ENCODE peak calls at places on chromosomes 7 and 10, in seven cellular contexts. One of them, this sample, is unnamed.

GRCh38 chr7:134288265-134288664 is 28.5 kb downstream of the SLC35B4 start:
- DNase-seq in CD8-positive, alpha-beta T cell: no peak
- DNase-seq in GM12878: no peak
- DNase-seq in lower lobe of right lung: no peak
- DNase-seq in neural progenitor cell: no peak
- DNase-seq in dorsolateral prefrontal cortex: no peak
- DNase-seq in brain microvascular endothelial cell: no peak
- DNase-seq in this sample: no peak

GRCh38 chr7:3063016-3063753 is 19.5 kb upstream of the CARD11 start:
- DNase-seq in brain microvascular endothelial cell: no peak
- DNase-seq in CD8-positive, alpha-beta T cell: peak; percentile 71
- DNase-seq in neural progenitor cell: no peak
- DNase-seq in GM12878: no peak
- DNase-seq in lower lobe of right lung: no peak
- DNase-seq in dorsolateral prefrontal cortex: no peak
- DNase-seq in this sample: no peak

GRCh38 chr10:58734116-58734515 is 221.4 kb downstream of the BICC1 start:
- DNase-seq in GM12878: no peak
- DNase-seq in brain microvascular endothelial cell: no peak
- DNase-seq in CD8-positive, alpha-beta T cell: no peak
- DNase-seq in lower lobe of right lung: no peak
- DNase-seq in dorsolateral prefrontal cortex: no peak
- DNase-seq in neural progenitor cell: no peak
- DNase-seq in this sample: no peak

GRCh38 chr10:103659674-103660363 is 166.3 kb downstream of the NEURL1 start:
- DNase-seq in GM12878: no peak
- DNase-seq in CD8-positive, alpha-beta T cell: peak; percentile 58
- DNase-seq in brain microvascular endothelial cell: peak; percentile 88
- DNase-seq in lower lobe of right lung: peak; percentile 75
- DNase-seq in neural progenitor cell: peak; percentile 53
- DNase-seq in dorsolateral prefrontal cortex: peak; percentile 78
- DNase-seq in this sample: no peak

GRCh38 chr10:98374176-98374969 is 40.6 kb downstream of the PYROXD2 start:
- DNase-seq in GM12878: no peak
- DNase-seq in lower lobe of right lung: no peak
- DNase-seq in brain microvascular endothelial cell: peak; percentile 67
- DNase-seq in CD8-positive, alpha-beta T cell: no peak
- DNase-seq in neural progenitor cell: no peak
- DNase-seq in dorsolateral prefrontal cortex: peak; percentile 52
- DNase-seq in this sample: no peak

GRCh38 chr10:23824822-23825221 is 384.1 kb upstream of the KIAA1217 start:
- DNase-seq in CD8-positive, alpha-beta T cell: no peak
- DNase-seq in lower lobe of right lung: no peak
- DNase-seq in GM12878: no peak
- DNase-seq in brain microvascular endothelial cell: no peak
- DNase-seq in dorsolateral prefrontal cortex: no peak
- DNase-seq in neural progenitor cell: no peak
- DNase-seq in this sample: no peak

GRCh38 chr7:149199234-149199990 is 4.1 kb downstream of the ZNF282 start:
- DNase-seq in lower lobe of right lung: no peak
- DNase-seq in CD8-positive, alpha-beta T cell: no peak
- DNase-seq in dorsolateral prefrontal cortex: no peak
- DNase-seq in brain microvascular endothelial cell: peak; percentile 20
- DNase-seq in GM12878: no peak
- DNase-seq in neural progenitor cell: no peak
- DNase-seq in this sample: no peak

GRCh38 chr7:132907380-132907940 is 174.4 kb downstream of the CHCHD3 start:
- DNase-seq in GM12878: no peak
- DNase-seq in CD8-positive, alpha-beta T cell: no peak
- DNase-seq in dorsolateral prefrontal cortex: no peak
- DNase-seq in lower lobe of right lung: no peak
- DNase-seq in neural progenitor cell: no peak
- DNase-seq in brain microvascular endothelial cell: no peak
- DNase-seq in this sample: no peak

GRCh38 chr10:59553127-59553649 is 156.5 kb downstream of the SLC16A9 start:
- DNase-seq in GM12878: no peak
- DNase-seq in brain microvascular endothelial cell: no peak
- DNase-seq in lower lobe of right lung: no peak
- DNase-seq in CD8-positive, alpha-beta T cell: no peak
- DNase-seq in dorsolateral prefrontal cortex: no peak
- DNase-seq in neural progenitor cell: no peak
- DNase-seq in this sample: no peak

GRCh38 chr7:148458263-148458662 is 132.3 kb upstream of the C7orf33 start:
- DNase-seq in GM12878: no peak
- DNase-seq in dorsolateral prefrontal cortex: no peak
- DNase-seq in brain microvascular endothelial cell: no peak
- DNase-seq in lower lobe of right lung: no peak
- DNase-seq in CD8-positive, alpha-beta T cell: no peak
- DNase-seq in neural progenitor cell: no peak
- DNase-seq in this sample: no peak

GRCh38 chr7:35894721-35895120 is 93.9 kb downstream of the SEPTIN7 start:
- DNase-seq in CD8-positive, alpha-beta T cell: no peak
- DNase-seq in GM12878: no peak
- DNase-seq in dorsolateral prefrontal cortex: no peak
- DNase-seq in neural progenitor cell: no peak
- DNase-seq in brain microvascular endothelial cell: no peak
- DNase-seq in lower lobe of right lung: no peak
- DNase-seq in this sample: no peak

GRCh38 chr10:14556285-14556956 is 218.3 kb downstream of the FAM107B start:
- DNase-seq in GM12878: peak; percentile 39
- DNase-seq in CD8-positive, alpha-beta T cell: peak; percentile 43
- DNase-seq in brain microvascular endothelial cell: peak; percentile 60
- DNase-seq in lower lobe of right lung: peak; percentile 63
- DNase-seq in dorsolateral prefrontal cortex: no peak
- DNase-seq in neural progenitor cell: peak; percentile 65
- DNase-seq in this sample: no peak

GRCh38 chr10:14554843-14555205 is 219.9 kb downstream of the FAM107B start:
- DNase-seq in brain microvascular endothelial cell: peak; percentile 29
- DNase-seq in neural progenitor cell: no peak
- DNase-seq in lower lobe of right lung: no peak
- DNase-seq in GM12878: no peak
- DNase-seq in dorsolateral prefrontal cortex: no peak
- DNase-seq in CD8-positive, alpha-beta T cell: no peak
- DNase-seq in this sample: no peak

GRCh38 chr10:14557573-14557972 is 217.1 kb downstream of the FAM107B start:
- DNase-seq in neural progenitor cell: no peak
- DNase-seq in CD8-positive, alpha-beta T cell: no peak
- DNase-seq in lower lobe of right lung: no peak
- DNase-seq in GM12878: no peak
- DNase-seq in brain microvascular endothelial cell: no peak
- DNase-seq in dorsolateral prefrontal cortex: no peak
- DNase-seq in this sample: no peak

GRCh38 chr10:14554091-14554842 is 220.4 kb downstream of the FAM107B start:
- DNase-seq in lower lobe of right lung: no peak
- DNase-seq in GM12878: no peak
- DNase-seq in neural progenitor cell: no peak
- DNase-seq in dorsolateral prefrontal cortex: no peak
- DNase-seq in brain microvascular endothelial cell: no peak
- DNase-seq in CD8-positive, alpha-beta T cell: no peak
- DNase-seq in this sample: no peak

DNA sequence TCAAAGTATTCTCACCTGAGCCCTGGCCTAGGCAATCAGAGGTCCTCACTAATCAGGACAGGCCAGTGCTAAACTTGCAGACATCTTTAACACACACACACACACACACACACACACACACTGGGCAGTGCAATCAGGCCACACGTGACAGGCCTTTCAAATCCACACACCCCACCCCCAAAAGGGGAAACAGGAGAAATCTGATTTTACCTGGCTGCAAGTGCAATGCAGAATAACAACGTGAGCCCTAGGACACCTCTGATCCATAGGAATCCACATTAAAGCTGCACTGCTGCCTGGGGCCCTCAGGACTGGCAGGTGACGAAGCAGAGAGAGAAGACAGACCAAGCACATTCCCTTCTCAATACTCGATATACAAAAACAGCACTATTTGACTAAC is 218.9 kb downstream of the FAM107B start:
- DNase-seq in lower lobe of right lung: no peak
- DNase-seq in neural progenitor cell: peak; percentile 18
- DNase-seq in GM12878: no peak
- DNase-seq in brain microvascular endothelial cell: no peak
- DNase-seq in dorsolateral prefrontal cortex: no peak
- DNase-seq in CD8-positive, alpha-beta T cell: no peak
- DNase-seq in this sample: no peak
- H3K4me3 ChIP-seq in lower lobe of right lung: no peak overlapping the region
- H3K4me3 ChIP-seq in neural progenitor cell: no peak overlapping the region
- H3K4me3 ChIP-seq in GM12878: no peak overlapping the region
- H3K4me3 ChIP-seq in brain microvascular endothelial cell: no peak overlapping the region
- H3K4me3 ChIP-seq in dorsolateral prefrontal cortex: no peak overlapping the region
- H3K4me3 ChIP-seq in CD8-positive, alpha-beta T cell: no peak overlapping the region
- H3K4me3 ChIP-seq in this sample: no peak overlapping the region

DNA sequence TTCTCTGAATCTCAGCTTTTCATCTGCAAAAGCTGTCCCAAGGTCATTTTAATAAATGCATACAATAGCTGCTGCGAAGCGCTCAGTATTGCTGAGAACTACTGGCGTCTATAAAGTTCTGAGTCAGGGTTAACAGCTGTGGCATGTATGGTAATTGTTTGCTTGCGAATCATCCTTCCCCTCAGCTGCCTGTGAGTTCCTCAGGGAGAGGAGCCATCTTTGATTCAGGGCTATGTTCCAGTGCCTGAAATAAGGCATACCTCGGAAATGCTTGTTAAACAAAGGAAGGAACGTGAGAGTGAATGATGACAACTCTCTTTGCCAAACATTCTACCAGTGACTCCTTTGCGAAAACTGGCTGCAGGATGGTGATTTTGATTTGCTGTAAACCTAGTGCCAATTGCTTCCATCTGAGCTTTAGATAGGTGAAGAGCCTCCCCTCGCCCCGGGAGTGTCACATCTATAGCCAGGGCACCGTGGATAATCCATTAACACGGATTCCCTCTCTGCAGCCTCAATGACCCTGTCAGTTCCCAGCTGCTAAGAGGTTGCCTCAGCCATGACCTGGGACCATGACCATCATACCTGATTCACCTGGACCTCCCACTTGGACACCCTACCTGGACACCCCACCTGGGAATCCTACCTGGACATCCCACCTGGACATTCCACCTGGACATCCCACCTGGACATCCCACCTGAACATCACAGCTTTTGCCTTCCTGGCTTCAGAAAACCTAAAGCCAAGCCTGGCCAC is 39.6 kb downstream of the GPRIN2 start:
- DNase-seq in dorsolateral prefrontal cortex: peak; percentile 22
- DNase-seq in CD8-positive, alpha-beta T cell: no peak
- DNase-seq in GM12878: no peak
- DNase-seq in neural progenitor cell: no peak
- DNase-seq in lower lobe of right lung: peak; percentile 43
- DNase-seq in brain microvascular endothelial cell: peak; percentile 83
- DNase-seq in this sample: peak; percentile 24
- H3K4me3 ChIP-seq in dorsolateral prefrontal cortex: no peak overlapping the region
- H3K4me3 ChIP-seq in CD8-positive, alpha-beta T cell: no peak overlapping the region
- H3K4me3 ChIP-seq in GM12878: no peak overlapping the region
- H3K4me3 ChIP-seq in neural progenitor cell: no peak overlapping the region
- H3K4me3 ChIP-seq in lower lobe of right lung: no peak overlapping the region
- H3K4me3 ChIP-seq in brain microvascular endothelial cell: no peak overlapping the region
- H3K4me3 ChIP-seq in this sample: no peak overlapping the region

GRCh38 chr7:86645676-86646276 is 2.1 kb downstream of the GRM3 start:
- DNase-seq in lower lobe of right lung: no peak
- DNase-seq in GM12878: no peak
- DNase-seq in CD8-positive, alpha-beta T cell: no peak
- DNase-seq in brain microvascular endothelial cell: no peak
- DNase-seq in dorsolateral prefrontal cortex: no peak
- DNase-seq in neural progenitor cell: no peak
- DNase-seq in this sample: no peak

GRCh38 chr7:86647340-86648094 is 3.8 kb downstream of the GRM3 start:
- DNase-seq in GM12878: no peak
- DNase-seq in brain microvascular endothelial cell: no peak
- DNase-seq in CD8-positive, alpha-beta T cell: no peak
- DNase-seq in lower lobe of right lung: no peak
- DNase-seq in dorsolateral prefrontal cortex: no peak
- DNase-seq in neural progenitor cell: peak; percentile 9
- DNase-seq in this sample: no peak

GRCh38 chr7:86643478-86644281 is at the start of gene GRM3:
- DNase-seq in brain microvascular endothelial cell: peak; percentile 0
- DNase-seq in GM12878: no peak
- DNase-seq in lower lobe of right lung: peak; percentile 42
- DNase-seq in CD8-positive, alpha-beta T cell: no peak
- DNase-seq in neural progenitor cell: peak; percentile 96
- DNase-seq in dorsolateral prefrontal cortex: peak; percentile 90
- DNase-seq in this sample: no peak

GRCh38 chr7:86644282-86645173 is 819 bp downstream of the GRM3 start:
- DNase-seq in CD8-positive, alpha-beta T cell: no peak
- DNase-seq in dorsolateral prefrontal cortex: peak; percentile 37
- DNase-seq in brain microvascular endothelial cell: no peak
- DNase-seq in lower lobe of right lung: no peak
- DNase-seq in GM12878: no peak
- DNase-seq in neural progenitor cell: peak; percentile 69
- DNase-seq in this sample: peak; percentile 65

DNA sequence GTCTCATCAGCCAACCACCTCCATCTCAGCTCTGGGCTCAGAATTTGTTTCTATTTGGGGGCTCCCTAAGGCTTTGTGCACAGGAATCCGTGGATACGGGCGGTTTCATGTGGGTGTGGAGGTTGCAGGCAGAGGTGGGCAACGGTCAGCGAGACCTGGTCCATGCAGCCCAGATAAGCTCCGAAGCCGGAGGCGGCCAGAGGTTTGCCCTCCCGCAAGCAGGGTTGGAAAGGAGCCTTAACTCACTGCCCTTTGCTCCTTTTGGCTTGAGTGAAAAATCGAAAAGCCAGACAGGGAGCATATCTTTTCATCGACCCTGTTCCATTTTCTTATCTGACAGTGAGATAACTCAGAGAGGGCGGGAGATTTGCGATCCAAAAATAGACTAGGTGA is 1.5 kb downstream of the GRM3 start:
- DNase-seq in brain microvascular endothelial cell: no peak
- DNase-seq in neural progenitor cell: peak; percentile 39
- DNase-seq in CD8-positive, alpha-beta T cell: no peak
- DNase-seq in GM12878: no peak
- DNase-seq in dorsolateral prefrontal cortex: no peak
- DNase-seq in lower lobe of right lung: no peak
- DNase-seq in this sample: no peak
- H3K4me3 ChIP-seq in brain microvascular endothelial cell: no peak overlapping the region
- H3K4me3 ChIP-seq in neural progenitor cell: peak overlapping the region; percentile 79
- H3K4me3 ChIP-seq in CD8-positive, alpha-beta T cell: no peak overlapping the region
- H3K4me3 ChIP-seq in GM12878: no peak overlapping the region
- H3K4me3 ChIP-seq in dorsolateral prefrontal cortex: peak overlapping the region; percentile 65
- H3K4me3 ChIP-seq in lower lobe of right lung: no peak overlapping the region
- H3K4me3 ChIP-seq in this sample: no peak overlapping the region

DNA sequence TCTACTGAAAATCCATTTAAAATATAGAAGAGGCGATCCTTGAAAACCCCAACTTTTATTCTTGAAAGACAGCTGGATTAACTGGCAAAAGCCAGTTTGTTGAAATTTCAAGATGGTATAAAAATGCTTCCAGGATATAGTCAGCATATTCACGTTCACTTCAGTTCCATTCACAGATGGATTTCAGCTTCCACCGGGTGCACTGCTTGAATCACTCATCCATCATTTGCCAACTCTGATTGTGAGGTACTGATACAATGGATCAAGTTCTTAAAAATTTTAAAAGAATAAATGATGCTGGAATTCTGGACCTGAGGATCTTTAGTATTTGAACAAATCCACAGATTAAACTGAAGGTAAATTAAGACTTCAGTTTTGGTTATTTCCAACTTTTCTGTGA is 2.4 kb downstream of the PURB start:
- DNase-seq in brain microvascular endothelial cell: no peak
- DNase-seq in GM12878: no peak
- DNase-seq in dorsolateral prefrontal cortex: no peak
- DNase-seq in CD8-positive, alpha-beta T cell: no peak
- DNase-seq in neural progenitor cell: no peak
- DNase-seq in lower lobe of right lung: no peak
- DNase-seq in this sample: no peak
- H3K4me3 ChIP-seq in brain microvascular endothelial cell: peak overlapping the region; percentile 78
- H3K4me3 ChIP-seq in GM12878: peak overlapping the region; percentile 93
- H3K4me3 ChIP-seq in dorsolateral prefrontal cortex: peak overlapping the region; percentile 84
- H3K4me3 ChIP-seq in CD8-positive, alpha-beta T cell: no peak overlapping the region
- H3K4me3 ChIP-seq in neural progenitor cell: peak overlapping the region; percentile 85
- H3K4me3 ChIP-seq in lower lobe of right lung: peak overlapping the region; percentile 93
- H3K4me3 ChIP-seq in this sample: peak overlapping the region; percentile 96